ENCODE peak calls at places on chromosomes 12 and 14, in four cellular contexts. G, B, D and N are unnamed samples.

GRCh38 chr12:117255386-117255785 is 65.1 kb upstream of the FBXO21 start:
- DNase-seq in G (no peak), B (no peak), D (no peak), N (no peak)

GRCh38 chr14:100164808-100165207 is 5.4 kb upstream of the DEGS2 start:
- DNase-seq in G (no peak), B (no peak), D (no peak), N (no peak)

GRCh38 chr12:49339464-49339861 is 2.5 kb upstream of the C1QL4 start:
- DNase-seq in G (peak; percentile 49), B (no peak), D (no peak), N (no peak)

GRCh38 chr12:7602287-7602686 is 63.4 kb downstream of the APOBEC1 start:
- DNase-seq in G (no peak), B (no peak), D (no peak), N (no peak)

GRCh38 chr14:88045705-88046104 is 40.8 kb downstream of the GPR65 start:
- DNase-seq in G (no peak), B (no peak), D (no peak), N (no peak)

GRCh38 chr14:34356267-34356660 is 105.8 kb downstream of the SPTSSA start:
- DNase-seq in G (no peak), B (no peak), D (no peak), N (no peak)

GRCh38 chr12:106673151-106673550 is 90.3 kb downstream of the RFX4 start:
- DNase-seq in G (no peak), B (no peak), D (no peak), N (no peak)

GRCh38 chr12:119589634-119590033 is 3.9 kb upstream of the TMEM233 start:
- DNase-seq in G (no peak), B (no peak), D (no peak), N (no peak)

GRCh38 chr12:64780531-64781373 is 21.5 kb upstream of the GNS start:
- DNase-seq in G (peak; percentile 53), B (peak; percentile 32), D (peak; percentile 50), N (no peak)

GRCh38 chr14:94005324-94005723 is 8.2 kb downstream of the CCDC197 start:
- DNase-seq in G (peak; percentile 30), B (peak; percentile 31), D (peak; percentile 53), N (no peak)

GRCh38 chr12:13257356-13257875 is 60.9 kb downstream of the EMP1 start:
- DNase-seq in G (no peak), B (no peak), D (no peak), N (no peak)

GRCh38 chr14:71582705-71583104 is 349.5 kb upstream of the RGS6 start:
- DNase-seq in G (no peak), B (no peak), D (no peak), N (no peak)

GRCh38 chr14:69108358-69108757 is 44.6 kb downstream of the DCAF5 start:
- DNase-seq in G (no peak), B (no peak), D (no peak), N (no peak)

GRCh38 chr12:54370218-54370730 is 6.0 kb upstream of the GPR84 start:
- DNase-seq in G (peak; percentile 89), B (peak; percentile 79), D (peak; percentile 85), N (no peak)

GRCh38 chr14:59333668-59334067 is 131.5 kb downstream of the GPR135 start:
- DNase-seq in G (no peak), B (no peak), D (no peak), N (peak; percentile 40)

GRCh38 chr14:54197369-54197768 is 199.4 kb upstream of the CDKN3 start:
- DNase-seq in G (no peak), B (no peak), D (no peak), N (peak; percentile 88)

GRCh38 chr12:81729781-81730180 is 29.4 kb downstream of the PPFIA2 start:
- DNase-seq in G (no peak), B (no peak), D (no peak), N (no peak)

GRCh38 chr12:97283297-97283696 is 179.3 kb upstream of the RMST start:
- DNase-seq in G (peak; percentile 60), B (peak; percentile 20), D (peak; percentile 27), N (no peak)

GRCh38 chr12:114679452-114679875 is 4.5 kb downstream of the TBX3 start:
- DNase-seq in G (no peak), B (no peak), D (no peak), N (no peak)

GRCh38 chr12:10454531-10454930 is 1.4 kb upstream of the KLRC1 start:
- DNase-seq in G (no peak), B (no peak), D (no peak), N (no peak)
- TF ChIP-seq ELF4 in G (no peak), B (no peak), D (no peak), N (no peak)

GRCh38 chr12:112941528-112942335 is 3.5 kb downstream of the OAS3 start:
- DNase-seq in G (no peak), B (no peak), D (no peak), N (no peak)
- TF ChIP-seq ELF4 in G (no peak), B (no peak), D (no peak), N (no peak)

GRCh38 chr14:22098435-22098834 is 424.8 kb upstream of the OR4E1 start:
- DNase-seq in G (no peak), B (no peak), D (no peak), N (no peak)
- TF ChIP-seq ELF4 in G (no peak), B (no peak), D (no peak), N (no peak)

GRCh38 chr12:52245259-52245961 is 12.4 kb downstream of the KRT7 start:
- DNase-seq in G (no peak), B (no peak), D (no peak), N (no peak)

GRCh38 chr12:52243264-52243773 is 10.3 kb downstream of the KRT7 start:
- DNase-seq in G (no peak), B (no peak), D (no peak), N (no peak)

GRCh38 chr12:52245962-52246577 is 13.0 kb downstream of the KRT7 start:
- DNase-seq in G (no peak), B (no peak), D (no peak), N (no peak)

GRCh38 chr12:52243774-52244614 is 11.0 kb downstream of the KRT7 start:
- DNase-seq in G (no peak), B (no peak), D (no peak), N (peak; percentile 13)

GRCh38 chr12:52244615-52244994 is 11.6 kb downstream of the KRT7 start:
- DNase-seq in G (no peak), B (no peak), D (no peak), N (no peak)
- TF ChIP-seq ELF4 in G (no peak), B (no peak), D (no peak), N (no peak)

GRCh38 chr14:92529895-92530294 is 16.3 kb downstream of the RIN3 start:
- DNase-seq in G (no peak), B (no peak), D (no peak), N (no peak)

GRCh38 chr14:92528486-92529100 is 15.0 kb downstream of the RIN3 start:
- DNase-seq in G (no peak), B (no peak), D (no peak), N (no peak)

GRCh38 chr14:92532490-92533163 is 19.0 kb downstream of the RIN3 start:
- DNase-seq in G (no peak), B (no peak), D (no peak), N (no peak)

GRCh38 chr14:92527724-92528123 is 14.1 kb downstream of the RIN3 start:
- DNase-seq in G (no peak), B (no peak), D (no peak), N (no peak)

GRCh38 chr14:92531151-92531873 is 17.7 kb downstream of the RIN3 start:
- DNase-seq in G (no peak), B (no peak), D (no peak), N (no peak)
- TF ChIP-seq ELF4 in G (no peak), B (no peak), D (no peak), N (no peak)

GRCh38 chr12:71945121-71945520 is 6.5 kb downstream of the TPH2 start:
- DNase-seq in G (no peak), B (no peak), D (no peak), N (no peak)

GRCh38 chr12:71945883-71946282 is 7.2 kb downstream of the TPH2 start:
- DNase-seq in G (no peak), B (no peak), D (no peak), N (no peak)

GRCh38 chr12:71950404-71950803 is 11.8 kb downstream of the TPH2 start:
- DNase-seq in G (no peak), B (no peak), D (no peak), N (no peak)

GRCh38 chr12:71948390-71948789 is 9.7 kb downstream of the TPH2 start:
- DNase-seq in G (peak; percentile 25), B (no peak), D (no peak), N (no peak)

DNA sequence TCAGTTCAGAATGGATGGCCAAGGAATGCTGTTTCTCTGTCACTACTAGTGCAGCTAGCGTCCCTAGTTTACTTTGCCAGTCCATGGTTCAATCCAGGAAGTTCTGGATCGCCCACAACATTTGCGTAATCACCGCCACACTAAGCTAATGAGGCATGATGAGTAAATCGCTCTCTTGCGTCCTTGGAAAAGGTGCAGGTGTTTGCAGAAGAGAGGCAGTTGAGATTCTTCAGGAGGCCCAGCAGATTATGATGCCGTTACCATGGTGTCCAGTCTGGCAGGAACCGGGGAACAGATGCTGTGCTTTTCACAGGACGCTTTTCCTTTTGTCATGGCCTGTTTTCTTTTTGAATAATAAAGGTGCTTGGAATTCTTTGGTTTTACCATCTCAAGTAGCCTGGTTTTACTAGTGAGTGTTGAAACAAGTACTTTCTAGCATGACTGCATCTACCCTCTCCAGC is 9.0 kb downstream of the TPH2 start:
- DNase-seq in G (peak; percentile 71), B (no peak), D (no peak), N (peak; percentile 85)
- TF ChIP-seq ELF4 in G (no peak), B (no peak), D (no peak), N (no peak)

GRCh38 chr12:84910549-84911241 is 1.9 kb downstream of the SLC6A15 start:
- DNase-seq in G (no peak), B (no peak), D (peak; percentile 16), N (no peak)
- TF ChIP-seq ELF4 in G (no peak), B (no peak), D (no peak), N (no peak)

DNA sequence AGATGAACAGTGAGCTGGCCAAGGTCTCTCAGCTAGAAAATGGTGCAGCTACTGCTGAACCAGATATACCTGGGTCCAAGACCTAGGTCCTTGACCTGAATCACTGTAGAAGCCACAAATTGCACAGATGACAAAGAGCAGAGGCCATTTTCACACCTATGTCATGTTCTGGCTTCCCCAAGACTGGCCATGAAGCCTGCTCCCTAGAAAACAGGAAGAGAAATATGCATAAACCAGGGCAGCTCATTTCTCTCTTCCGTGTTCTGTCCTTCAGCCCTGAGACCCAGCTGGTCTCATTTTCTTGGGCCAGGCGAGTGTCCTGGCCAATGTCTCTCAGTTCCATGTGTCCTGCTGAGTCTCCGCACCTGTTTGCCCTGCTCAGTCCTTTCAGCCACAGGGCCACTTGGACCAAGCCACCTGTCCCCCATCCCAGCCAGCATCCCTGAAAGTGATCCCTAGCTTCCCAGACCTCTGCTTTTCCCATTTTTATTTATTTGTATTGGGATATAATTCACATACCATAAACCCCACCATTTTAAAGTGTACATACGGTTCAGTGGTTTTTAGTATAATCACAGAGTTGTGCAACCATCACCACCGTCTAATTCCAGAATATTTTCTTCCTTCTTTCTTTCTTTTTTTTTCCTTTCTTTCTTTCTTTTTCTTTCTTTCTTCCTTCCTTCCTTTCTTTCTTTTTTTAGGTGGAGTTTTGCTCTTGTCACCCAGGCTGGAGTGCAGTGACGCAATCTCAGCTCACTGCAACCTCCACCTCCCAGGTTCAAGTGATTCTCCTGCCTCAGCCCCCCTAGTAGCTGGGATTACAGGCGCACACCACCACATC is 27.0 kb downstream of the P2RX7 start:
- DNase-seq in G (no peak), B (no peak), D (no peak), N (no peak)
- TF ChIP-seq ELF4 in G (no peak), B (no peak), D (no peak), N (no peak)

GRCh38 chr12:2844786-2845185 is 10.0 kb upstream of the NRIP2 start:
- DNase-seq in G (no peak), B (no peak), D (no peak), N (no peak)
- TF ChIP-seq ELF4 in G (no peak), B (no peak), D (no peak), N (no peak)